ENCODE peak calls at places on chromosomes 16 and 17, in seven cellular contexts. One of them, this sample, is unnamed.

GRCh38 chr17:9842057-9842758 is 16.5 kb downstream of the GLP2R start:
- DNase-seq in transverse colon: peak; percentile 52
- DNase-seq in fibroblast of the aortic adventitia: peak; percentile 7
- DNase-seq in breast epithelium: peak; percentile 35
- DNase-seq in tibial artery: peak; percentile 75
- DNase-seq in dorsolateral prefrontal cortex: no peak
- DNase-seq in heart left ventricle: peak; percentile 44
- DNase-seq in this sample: peak; percentile 61

GRCh38 chr17:62965149-62965648 is 836 bp upstream of the TANC2 start:
- DNase-seq in dorsolateral prefrontal cortex: no peak
- DNase-seq in fibroblast of the aortic adventitia: no peak
- DNase-seq in breast epithelium: no peak
- DNase-seq in transverse colon: no peak
- DNase-seq in tibial artery: no peak
- DNase-seq in heart left ventricle: no peak
- DNase-seq in this sample: no peak

GRCh38 chr17:57406981-57407286 is 150.6 kb downstream of the MSI2 start:
- DNase-seq in transverse colon: no peak
- DNase-seq in fibroblast of the aortic adventitia: no peak
- DNase-seq in breast epithelium: no peak
- DNase-seq in tibial artery: no peak
- DNase-seq in heart left ventricle: no peak
- DNase-seq in dorsolateral prefrontal cortex: no peak
- DNase-seq in this sample: no peak

GRCh38 chr17:45823598-45823997 is 21.1 kb upstream of the SPPL2C start:
- DNase-seq in fibroblast of the aortic adventitia: no peak
- DNase-seq in transverse colon: no peak
- DNase-seq in tibial artery: no peak
- DNase-seq in breast epithelium: no peak
- DNase-seq in heart left ventricle: no peak
- DNase-seq in dorsolateral prefrontal cortex: no peak
- DNase-seq in this sample: no peak

GRCh38 chr17:63698886-63699637 is 863 bp downstream of the LIMD2 start:
- DNase-seq in transverse colon: peak; percentile 75
- DNase-seq in heart left ventricle: peak; percentile 66
- DNase-seq in tibial artery: peak; percentile 52
- DNase-seq in breast epithelium: no peak
- DNase-seq in fibroblast of the aortic adventitia: no peak
- DNase-seq in dorsolateral prefrontal cortex: no peak
- DNase-seq in this sample: peak; percentile 48

GRCh38 chr17:46842835-46843234 is 8.5 kb upstream of the WNT9B start:
- DNase-seq in fibroblast of the aortic adventitia: no peak
- DNase-seq in transverse colon: no peak
- DNase-seq in tibial artery: no peak
- DNase-seq in breast epithelium: no peak
- DNase-seq in heart left ventricle: no peak
- DNase-seq in dorsolateral prefrontal cortex: no peak
- DNase-seq in this sample: no peak

GRCh38 chr17:38914741-38915638 is 10.4 kb upstream of the LASP1NB start:
- DNase-seq in tibial artery: no peak
- DNase-seq in heart left ventricle: no peak
- DNase-seq in breast epithelium: no peak
- DNase-seq in dorsolateral prefrontal cortex: peak; percentile 6
- DNase-seq in fibroblast of the aortic adventitia: no peak
- DNase-seq in transverse colon: no peak
- DNase-seq in this sample: no peak

GRCh38 chr16:65120811-65121721 is 797 bp downstream of the CDH11 start:
- DNase-seq in dorsolateral prefrontal cortex: no peak
- DNase-seq in heart left ventricle: peak; percentile 18
- DNase-seq in transverse colon: no peak
- DNase-seq in fibroblast of the aortic adventitia: peak; percentile 35
- DNase-seq in tibial artery: peak; percentile 29
- DNase-seq in breast epithelium: no peak
- DNase-seq in this sample: peak; percentile 35

GRCh38 chr17:62322313-62322712 is 58.0 kb upstream of the EFCAB3 start:
- DNase-seq in heart left ventricle: no peak
- DNase-seq in dorsolateral prefrontal cortex: no peak
- DNase-seq in tibial artery: no peak
- DNase-seq in transverse colon: no peak
- DNase-seq in fibroblast of the aortic adventitia: no peak
- DNase-seq in breast epithelium: no peak
- DNase-seq in this sample: no peak

GRCh38 chr16:57681950-57682728 is 12.5 kb upstream of the DRC7 start:
- DNase-seq in dorsolateral prefrontal cortex: no peak
- DNase-seq in fibroblast of the aortic adventitia: no peak
- DNase-seq in heart left ventricle: no peak
- DNase-seq in transverse colon: no peak
- DNase-seq in breast epithelium: no peak
- DNase-seq in tibial artery: no peak
- DNase-seq in this sample: no peak

GRCh38 chr16:48831081-48831722 is 221.2 kb upstream of the N4BP1 start:
- DNase-seq in fibroblast of the aortic adventitia: no peak
- DNase-seq in dorsolateral prefrontal cortex: no peak
- DNase-seq in heart left ventricle: no peak
- DNase-seq in tibial artery: no peak
- DNase-seq in transverse colon: no peak
- DNase-seq in breast epithelium: no peak
- DNase-seq in this sample: no peak

GRCh38 chr17:69828087-69828486 is 246.9 kb upstream of the KCNJ16 start:
- DNase-seq in tibial artery: peak; percentile 39
- DNase-seq in fibroblast of the aortic adventitia: peak; percentile 56
- DNase-seq in breast epithelium: no peak
- DNase-seq in transverse colon: no peak
- DNase-seq in heart left ventricle: peak; percentile 62
- DNase-seq in dorsolateral prefrontal cortex: no peak
- DNase-seq in this sample: peak; percentile 27

GRCh38 chr16:456891-457483 is 31.5 kb downstream of the RAB11FIP3 start:
- DNase-seq in tibial artery: peak; percentile 48
- DNase-seq in dorsolateral prefrontal cortex: no peak
- DNase-seq in transverse colon: no peak
- DNase-seq in heart left ventricle: no peak
- DNase-seq in fibroblast of the aortic adventitia: peak; percentile 71
- DNase-seq in breast epithelium: no peak
- DNase-seq in this sample: peak; percentile 64

GRCh38 chr16:278863-279366 is 1.5 kb upstream of the ARHGDIG start:
- DNase-seq in tibial artery: no peak
- DNase-seq in heart left ventricle: no peak
- DNase-seq in dorsolateral prefrontal cortex: no peak
- DNase-seq in breast epithelium: no peak
- DNase-seq in fibroblast of the aortic adventitia: peak; percentile 13
- DNase-seq in transverse colon: no peak
- DNase-seq in this sample: peak; percentile 55

GRCh38 chr16:84786605-84787302 is 33.0 kb upstream of the CRISPLD2 start:
- DNase-seq in transverse colon: no peak
- DNase-seq in dorsolateral prefrontal cortex: no peak
- DNase-seq in heart left ventricle: no peak
- DNase-seq in fibroblast of the aortic adventitia: no peak
- DNase-seq in breast epithelium: no peak
- DNase-seq in tibial artery: no peak
- DNase-seq in this sample: no peak

GRCh38 chr17:73292031-73292531 is 19.7 kb downstream of the CDC42EP4 start:
- DNase-seq in breast epithelium: no peak
- DNase-seq in transverse colon: no peak
- DNase-seq in dorsolateral prefrontal cortex: no peak
- DNase-seq in fibroblast of the aortic adventitia: peak; percentile 57
- DNase-seq in heart left ventricle: peak; percentile 78
- DNase-seq in tibial artery: peak; percentile 75
- DNase-seq in this sample: peak; percentile 50

GRCh38 chr17:20010099-20010863 is 1.1 kb downstream of the SPECC1 start:
- DNase-seq in dorsolateral prefrontal cortex: peak; percentile 40
- DNase-seq in fibroblast of the aortic adventitia: peak; percentile 70
- DNase-seq in heart left ventricle: peak; percentile 33
- DNase-seq in breast epithelium: no peak
- DNase-seq in transverse colon: peak; percentile 20
- DNase-seq in tibial artery: peak; percentile 52
- DNase-seq in this sample: peak; percentile 72

GRCh38 chr17:17097763-17098345 is 55.6 kb downstream of the MPRIP start:
- DNase-seq in fibroblast of the aortic adventitia: no peak
- DNase-seq in transverse colon: no peak
- DNase-seq in dorsolateral prefrontal cortex: no peak
- DNase-seq in breast epithelium: no peak
- DNase-seq in tibial artery: no peak
- DNase-seq in heart left ventricle: no peak
- DNase-seq in this sample: no peak

GRCh38 chr17:17096438-17097178 is 54.4 kb downstream of the MPRIP start:
- DNase-seq in transverse colon: peak; percentile 41
- DNase-seq in breast epithelium: no peak
- DNase-seq in dorsolateral prefrontal cortex: no peak
- DNase-seq in tibial artery: peak; percentile 66
- DNase-seq in heart left ventricle: no peak
- DNase-seq in fibroblast of the aortic adventitia: no peak
- DNase-seq in this sample: peak; percentile 44

GRCh38 chr17:17102176-17102575 is 59.9 kb downstream of the MPRIP start:
- DNase-seq in transverse colon: no peak
- DNase-seq in fibroblast of the aortic adventitia: no peak
- DNase-seq in dorsolateral prefrontal cortex: no peak
- DNase-seq in breast epithelium: no peak
- DNase-seq in tibial artery: no peak
- DNase-seq in heart left ventricle: no peak
- DNase-seq in this sample: no peak

GRCh38 chr17:17103160-17103559 is 60.9 kb downstream of the MPRIP start:
- DNase-seq in heart left ventricle: no peak
- DNase-seq in fibroblast of the aortic adventitia: no peak
- DNase-seq in transverse colon: no peak
- DNase-seq in breast epithelium: no peak
- DNase-seq in dorsolateral prefrontal cortex: no peak
- DNase-seq in tibial artery: no peak
- DNase-seq in this sample: no peak

GRCh38 chr17:17098426-17099035 is 56.3 kb downstream of the MPRIP start:
- DNase-seq in breast epithelium: no peak
- DNase-seq in transverse colon: no peak
- DNase-seq in dorsolateral prefrontal cortex: no peak
- DNase-seq in tibial artery: peak; percentile 47
- DNase-seq in heart left ventricle: peak; percentile 75
- DNase-seq in fibroblast of the aortic adventitia: peak; percentile 65
- DNase-seq in this sample: peak; percentile 58
- H3K4me3 ChIP-seq in breast epithelium: no peak overlapping the region
- H3K4me3 ChIP-seq in transverse colon: no peak overlapping the region
- H3K4me3 ChIP-seq in dorsolateral prefrontal cortex: no peak overlapping the region
- H3K4me3 ChIP-seq in tibial artery: peak overlapping the region; percentile 12
- H3K4me3 ChIP-seq in heart left ventricle: no peak overlapping the region
- H3K4me3 ChIP-seq in fibroblast of the aortic adventitia: no peak overlapping the region
- H3K4me3 ChIP-seq in this sample: no peak overlapping the region

GRCh38 chr16:2343211-2343610 is 2.7 kb upstream of the ABCA3 start:
- DNase-seq in heart left ventricle: no peak
- DNase-seq in transverse colon: no peak
- DNase-seq in fibroblast of the aortic adventitia: no peak
- DNase-seq in dorsolateral prefrontal cortex: no peak
- DNase-seq in tibial artery: no peak
- DNase-seq in breast epithelium: no peak
- DNase-seq in this sample: no peak

GRCh38 chr16:2341456-2342447 is 1.2 kb upstream of the ABCA3 start:
- DNase-seq in breast epithelium: no peak
- DNase-seq in dorsolateral prefrontal cortex: no peak
- DNase-seq in fibroblast of the aortic adventitia: no peak
- DNase-seq in heart left ventricle: no peak
- DNase-seq in tibial artery: no peak
- DNase-seq in transverse colon: peak; percentile 18
- DNase-seq in this sample: no peak

GRCh38 chr16:2337431-2338296 is 2.9 kb downstream of the ABCA3 start:
- DNase-seq in breast epithelium: no peak
- DNase-seq in tibial artery: no peak
- DNase-seq in transverse colon: no peak
- DNase-seq in heart left ventricle: no peak
- DNase-seq in dorsolateral prefrontal cortex: no peak
- DNase-seq in fibroblast of the aortic adventitia: no peak
- DNase-seq in this sample: no peak

GRCh38 chr16:2340564-2341455 is at the start of gene ABCA3:
- DNase-seq in dorsolateral prefrontal cortex: peak; percentile 85
- DNase-seq in fibroblast of the aortic adventitia: peak; percentile 87
- DNase-seq in tibial artery: peak; percentile 85
- DNase-seq in breast epithelium: peak; percentile 86
- DNase-seq in transverse colon: peak; percentile 95
- DNase-seq in heart left ventricle: peak; percentile 92
- DNase-seq in this sample: peak; percentile 91

GRCh38 chr16:2339521-2340484 is 725 bp downstream of the ABCA3 start:
- DNase-seq in fibroblast of the aortic adventitia: peak; percentile 5
- DNase-seq in heart left ventricle: peak; percentile 40
- DNase-seq in transverse colon: peak; percentile 60
- DNase-seq in dorsolateral prefrontal cortex: peak; percentile 57
- DNase-seq in tibial artery: peak; percentile 31
- DNase-seq in breast epithelium: no peak
- DNase-seq in this sample: no peak
- TF ChIP-seq CTCF in fibroblast of the aortic adventitia: no peak
- TF ChIP-seq CTCF in heart left ventricle: no peak
- TF ChIP-seq CTCF in transverse colon: no peak
- TF ChIP-seq CTCF in dorsolateral prefrontal cortex: no peak
- TF ChIP-seq CTCF in tibial artery: no peak
- TF ChIP-seq CTCF in breast epithelium: no peak
- TF ChIP-seq CTCF in this sample: no peak

DNA sequence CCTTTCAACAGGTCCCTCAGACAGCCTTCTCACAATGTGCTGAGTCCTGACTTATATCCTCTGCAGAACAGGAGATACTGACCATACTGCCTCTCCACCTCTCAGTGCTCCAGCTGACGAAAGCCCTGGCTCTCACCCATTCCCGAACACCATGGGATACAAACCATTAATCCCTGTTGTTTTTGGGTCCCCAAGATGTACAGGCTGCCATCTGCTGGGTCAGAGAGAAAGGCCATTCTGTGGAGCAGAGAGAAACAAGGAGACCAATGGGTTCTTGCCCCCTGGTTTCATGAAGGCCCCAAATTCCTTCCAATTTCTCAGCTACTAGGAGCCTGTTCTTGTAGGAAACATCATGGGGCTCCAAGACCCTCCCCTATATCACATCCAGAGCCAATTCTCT is 3.0 kb downstream of the ERN2 start:
- DNase-seq in dorsolateral prefrontal cortex: no peak
- DNase-seq in breast epithelium: no peak
- DNase-seq in fibroblast of the aortic adventitia: no peak
- DNase-seq in transverse colon: no peak
- DNase-seq in heart left ventricle: no peak
- DNase-seq in tibial artery: no peak
- DNase-seq in this sample: no peak
- H3K4me3 ChIP-seq in dorsolateral prefrontal cortex: no peak overlapping the region
- H3K4me3 ChIP-seq in breast epithelium: no peak overlapping the region
- H3K4me3 ChIP-seq in fibroblast of the aortic adventitia: no peak overlapping the region
- H3K4me3 ChIP-seq in transverse colon: no peak overlapping the region
- H3K4me3 ChIP-seq in heart left ventricle: no peak overlapping the region
- H3K4me3 ChIP-seq in tibial artery: no peak overlapping the region
- H3K4me3 ChIP-seq in this sample: no peak overlapping the region

GRCh38 chr16:27195941-27196595 is 7.3 kb upstream of the KDM8 start:
- DNase-seq in fibroblast of the aortic adventitia: no peak
- DNase-seq in tibial artery: no peak
- DNase-seq in heart left ventricle: no peak
- DNase-seq in transverse colon: no peak
- DNase-seq in breast epithelium: no peak
- DNase-seq in dorsolateral prefrontal cortex: no peak
- DNase-seq in this sample: no peak

GRCh38 chr16:27190316-27190871 is 12.9 kb upstream of the KDM8 start:
- DNase-seq in breast epithelium: no peak
- DNase-seq in transverse colon: no peak
- DNase-seq in fibroblast of the aortic adventitia: no peak
- DNase-seq in heart left ventricle: no peak
- DNase-seq in tibial artery: no peak
- DNase-seq in dorsolateral prefrontal cortex: no peak
- DNase-seq in this sample: no peak

GRCh38 chr16:27191352-27191924 is 11.9 kb upstream of the KDM8 start:
- DNase-seq in transverse colon: no peak
- DNase-seq in fibroblast of the aortic adventitia: no peak
- DNase-seq in dorsolateral prefrontal cortex: no peak
- DNase-seq in breast epithelium: no peak
- DNase-seq in heart left ventricle: no peak
- DNase-seq in tibial artery: no peak
- DNase-seq in this sample: no peak

GRCh38 chr16:27195068-27195741 is 8.1 kb upstream of the KDM8 start:
- DNase-seq in fibroblast of the aortic adventitia: no peak
- DNase-seq in dorsolateral prefrontal cortex: no peak
- DNase-seq in heart left ventricle: no peak
- DNase-seq in transverse colon: no peak
- DNase-seq in breast epithelium: no peak
- DNase-seq in tibial artery: no peak
- DNase-seq in this sample: no peak

GRCh38 chr16:27193300-27193990 is 9.9 kb upstream of the KDM8 start:
- DNase-seq in transverse colon: no peak
- DNase-seq in dorsolateral prefrontal cortex: no peak
- DNase-seq in breast epithelium: no peak
- DNase-seq in tibial artery: no peak
- DNase-seq in heart left ventricle: no peak
- DNase-seq in fibroblast of the aortic adventitia: no peak
- DNase-seq in this sample: no peak
- TF ChIP-seq CTCF in transverse colon: no peak
- TF ChIP-seq CTCF in dorsolateral prefrontal cortex: no peak
- TF ChIP-seq CTCF in breast epithelium: no peak
- TF ChIP-seq CTCF in tibial artery: no peak
- TF ChIP-seq CTCF in heart left ventricle: no peak
- TF ChIP-seq CTCF in fibroblast of the aortic adventitia: peak; percentile 26
- TF ChIP-seq CTCF in this sample: peak; percentile 18

This sample was measured in fibroblast of pulmonary artery.